ENCODE peak calls at places on chromosomes 7 and 10, in seven cellular contexts. One of them, this sample, is unnamed.

GRCh38 chr7:70620333-70621055 is 511.4 kb upstream of the GALNT17 start:
- DNase-seq in neural crest cell: no peak
- DNase-seq in IMR-90: no peak
- DNase-seq in WTC11: no peak
- DNase-seq in foreskin fibroblast: no peak
- DNase-seq in fibroblast of lung: no peak
- DNase-seq in prostate gland: no peak
- DNase-seq in this sample: no peak

GRCh38 chr10:5355762-5356478 is 8.8 kb upstream of the UCN3 start:
- DNase-seq in neural crest cell: no peak
- DNase-seq in IMR-90: no peak
- DNase-seq in WTC11: no peak
- DNase-seq in foreskin fibroblast: no peak
- DNase-seq in fibroblast of lung: no peak
- DNase-seq in prostate gland: no peak
- DNase-seq in this sample: no peak

GRCh38 chr10:70508912-70509366 is 30.4 kb downstream of the PALD1 start:
- DNase-seq in neural crest cell: no peak
- DNase-seq in IMR-90: peak
- DNase-seq in WTC11: peak
- DNase-seq in foreskin fibroblast: no peak
- DNase-seq in fibroblast of lung: peak
- DNase-seq in prostate gland: no peak
- DNase-seq in this sample: peak

GRCh38 chr7:1510780-1511154 is 6.6 kb upstream of the INTS1 start:
- DNase-seq in neural crest cell: no peak
- DNase-seq in IMR-90: no peak
- DNase-seq in WTC11: no peak
- DNase-seq in foreskin fibroblast: no peak
- DNase-seq in fibroblast of lung: no peak
- DNase-seq in prostate gland: no peak
- DNase-seq in this sample: no peak

GRCh38 chr10:122323188-122323587 is 51.3 kb upstream of the PLEKHA1 start:
- DNase-seq in neural crest cell: no peak
- DNase-seq in IMR-90: no peak
- DNase-seq in WTC11: no peak
- DNase-seq in foreskin fibroblast: no peak
- DNase-seq in fibroblast of lung: no peak
- DNase-seq in prostate gland: no peak
- DNase-seq in this sample: no peak

GRCh38 chr10:126663328-126663727 is 7.2 kb downstream of the C10orf90 start:
- DNase-seq in neural crest cell: no peak
- DNase-seq in IMR-90: no peak
- DNase-seq in WTC11: no peak
- DNase-seq in foreskin fibroblast: peak
- DNase-seq in fibroblast of lung: peak
- DNase-seq in prostate gland: no peak
- DNase-seq in this sample: peak

GRCh38 chr7:130699686-130700085 is 13.3 kb upstream of the TSGA13 start:
- DNase-seq in neural crest cell: no peak
- DNase-seq in IMR-90: no peak
- DNase-seq in WTC11: no peak
- DNase-seq in foreskin fibroblast: no peak
- DNase-seq in fibroblast of lung: no peak
- DNase-seq in prostate gland: no peak
- DNase-seq in this sample: no peak

GRCh38 chr7:27873981-27874957 is 134.3 kb downstream of the TAX1BP1 start:
- DNase-seq in neural crest cell: no peak
- DNase-seq in IMR-90: peak
- DNase-seq in WTC11: no peak
- DNase-seq in foreskin fibroblast: peak
- DNase-seq in fibroblast of lung: peak
- DNase-seq in prostate gland: no peak
- DNase-seq in this sample: peak

GRCh38 chr7:110522751-110523200 is 568.2 kb upstream of the LRRN3 start:
- DNase-seq in neural crest cell: no peak
- DNase-seq in IMR-90: no peak
- DNase-seq in WTC11: no peak
- DNase-seq in foreskin fibroblast: no peak
- DNase-seq in fibroblast of lung: peak
- DNase-seq in prostate gland: no peak
- DNase-seq in this sample: no peak

GRCh38 chr7:99825451-99825850 is 2.4 kb upstream of the CYP3A43 start:
- DNase-seq in neural crest cell: no peak
- DNase-seq in IMR-90: no peak
- DNase-seq in WTC11: no peak
- DNase-seq in foreskin fibroblast: no peak
- DNase-seq in fibroblast of lung: no peak
- DNase-seq in prostate gland: no peak
- DNase-seq in this sample: no peak

GRCh38 chr7:44724276-44724675 is 24.4 kb upstream of the ZMIZ2 start:
- DNase-seq in neural crest cell: no peak
- DNase-seq in IMR-90: no peak
- DNase-seq in WTC11: no peak
- DNase-seq in foreskin fibroblast: no peak
- DNase-seq in fibroblast of lung: no peak
- DNase-seq in prostate gland: no peak
- DNase-seq in this sample: no peak

GRCh38 chr7:101537205-101537604 is 91.9 kb downstream of the MYL10 start:
- DNase-seq in neural crest cell: no peak
- DNase-seq in IMR-90: peak
- DNase-seq in WTC11: no peak
- DNase-seq in foreskin fibroblast: peak
- DNase-seq in fibroblast of lung: peak
- DNase-seq in prostate gland: no peak
- DNase-seq in this sample: no peak

GRCh38 chr7:112204776-112205347 is 1.3 kb downstream of the DOCK4 start:
- DNase-seq in neural crest cell: no peak
- DNase-seq in IMR-90: no peak
- DNase-seq in WTC11: no peak
- DNase-seq in foreskin fibroblast: no peak
- DNase-seq in fibroblast of lung: peak
- DNase-seq in prostate gland: peak
- DNase-seq in this sample: no peak

GRCh38 chr10:114413398-114413797 is 9.1 kb upstream of the AFAP1L2 start:
- DNase-seq in neural crest cell: no peak
- DNase-seq in IMR-90: no peak
- DNase-seq in WTC11: no peak
- DNase-seq in foreskin fibroblast: no peak
- DNase-seq in fibroblast of lung: peak
- DNase-seq in prostate gland: peak
- DNase-seq in this sample: no peak

GRCh38 chr7:80135306-80136104 is 874 bp downstream of the GNAI1 start:
- DNase-seq in neural crest cell: no peak
- DNase-seq in IMR-90: peak
- DNase-seq in WTC11: no peak
- DNase-seq in foreskin fibroblast: no peak
- DNase-seq in fibroblast of lung: peak
- DNase-seq in prostate gland: no peak
- DNase-seq in this sample: peak

GRCh38 chr7:140314571-140315480 is 83.5 kb downstream of the SLC37A3 start:
- DNase-seq in neural crest cell: no peak
- DNase-seq in IMR-90: peak
- DNase-seq in WTC11: no peak
- DNase-seq in foreskin fibroblast: no peak
- DNase-seq in fibroblast of lung: peak
- DNase-seq in prostate gland: no peak
- DNase-seq in this sample: no peak

GRCh38 chr7:23696916-23697441 is 13.0 kb upstream of the STK31 start:
- DNase-seq in neural crest cell: peak
- DNase-seq in IMR-90: peak
- DNase-seq in WTC11: peak
- DNase-seq in foreskin fibroblast: peak
- DNase-seq in fibroblast of lung: peak
- DNase-seq in prostate gland: no peak
- DNase-seq in this sample: no peak

GRCh38 chr7:20317413-20317812 is 13.3 kb upstream of the ITGB8 start:
- DNase-seq in neural crest cell: no peak
- DNase-seq in IMR-90: no peak
- DNase-seq in WTC11: no peak
- DNase-seq in foreskin fibroblast: no peak
- DNase-seq in fibroblast of lung: no peak
- DNase-seq in prostate gland: no peak
- DNase-seq in this sample: no peak

GRCh38 chr7:30134523-30135270 is at the start of gene MTURN:
- DNase-seq in neural crest cell: peak
- DNase-seq in IMR-90: peak
- DNase-seq in WTC11: peak
- DNase-seq in foreskin fibroblast: peak
- DNase-seq in fibroblast of lung: peak
- DNase-seq in prostate gland: peak
- DNase-seq in this sample: peak

DNA sequence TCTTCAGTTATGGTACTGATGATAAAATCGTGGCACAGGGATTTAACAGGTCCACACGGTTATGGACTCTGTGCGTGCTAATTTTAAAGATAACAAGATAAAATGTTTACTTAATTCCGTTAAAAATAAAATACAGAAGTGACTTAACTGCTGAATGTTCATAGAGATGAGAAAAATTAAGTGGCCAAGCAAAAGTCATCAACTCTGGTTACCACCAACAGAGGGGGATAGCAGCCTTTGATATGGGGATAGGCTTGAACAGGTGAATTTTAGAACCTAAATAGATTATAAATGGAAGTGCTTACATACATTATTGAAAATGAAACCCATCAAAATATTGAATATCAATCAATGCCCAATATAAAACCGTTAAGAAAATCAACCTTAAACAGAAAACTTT is 245.0 kb downstream of the WDR37 start:
- DNase-seq in neural crest cell: no peak
- DNase-seq in IMR-90: no peak
- DNase-seq in WTC11: no peak
- DNase-seq in foreskin fibroblast: no peak
- DNase-seq in fibroblast of lung: no peak
- DNase-seq in prostate gland: no peak
- DNase-seq in this sample: no peak
- TF ChIP-seq CTCF in neural crest cell: no peak
- TF ChIP-seq CTCF in IMR-90: no peak
- TF ChIP-seq CTCF in WTC11: no peak
- TF ChIP-seq CTCF in foreskin fibroblast: no peak
- TF ChIP-seq CTCF in fibroblast of lung: no peak
- TF ChIP-seq CTCF in prostate gland: no peak
- TF ChIP-seq CTCF in this sample: no peak

DNA sequence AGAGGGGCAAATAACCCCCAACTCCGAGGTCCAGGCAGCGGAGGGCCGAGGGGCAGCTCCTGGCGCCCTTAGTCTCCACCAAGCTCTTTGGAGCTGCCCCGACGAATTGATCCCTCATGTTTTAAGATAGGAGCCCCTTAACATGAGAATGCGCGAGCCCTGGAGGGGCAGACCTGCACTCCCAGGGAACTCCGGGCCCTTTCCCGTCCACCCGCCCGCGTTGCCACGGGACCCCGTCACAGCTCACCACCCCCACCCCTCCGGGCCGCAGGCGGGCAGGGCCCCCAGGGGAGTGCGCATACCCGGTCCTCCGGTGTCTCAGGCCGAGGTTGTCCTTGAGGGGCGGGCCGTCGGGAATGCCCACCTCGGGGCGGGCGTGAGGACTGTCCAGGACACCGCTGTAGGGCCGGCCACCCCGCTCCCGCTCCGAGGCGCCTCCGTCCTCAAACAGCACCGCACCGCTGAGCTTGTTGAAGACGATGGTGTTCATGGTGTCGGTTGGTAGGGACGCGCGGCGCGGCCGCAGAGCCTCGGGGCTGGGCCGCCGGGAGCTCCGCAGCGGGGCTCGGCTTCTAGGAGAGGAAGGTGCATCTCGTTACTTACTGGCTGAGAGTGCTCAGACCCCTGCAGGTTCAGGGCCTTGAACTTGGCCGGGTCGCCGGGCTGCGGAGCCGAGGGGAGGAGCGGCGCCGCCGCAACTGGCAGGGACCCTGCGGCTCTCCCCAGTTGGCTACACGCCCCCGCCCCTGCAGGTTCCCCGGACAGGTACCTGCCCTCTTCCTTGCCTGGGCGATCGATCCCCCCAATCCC is 2.5 kb downstream of the MKX start:
- DNase-seq in neural crest cell: peak
- DNase-seq in IMR-90: no peak
- DNase-seq in WTC11: peak
- DNase-seq in foreskin fibroblast: no peak
- DNase-seq in fibroblast of lung: peak
- DNase-seq in prostate gland: no peak
- DNase-seq in this sample: peak
- TF ChIP-seq CTCF in neural crest cell: no peak
- TF ChIP-seq CTCF in IMR-90: no peak
- TF ChIP-seq CTCF in WTC11: no peak
- TF ChIP-seq CTCF in foreskin fibroblast: no peak
- TF ChIP-seq CTCF in fibroblast of lung: no peak
- TF ChIP-seq CTCF in prostate gland: no peak
- TF ChIP-seq CTCF in this sample: no peak

GRCh38 chr7:77935652-77936348 is 137.2 kb downstream of the PHTF2 start:
- DNase-seq in neural crest cell: no peak
- DNase-seq in IMR-90: no peak
- DNase-seq in WTC11: no peak
- DNase-seq in foreskin fibroblast: no peak
- DNase-seq in fibroblast of lung: no peak
- DNase-seq in prostate gland: no peak
- DNase-seq in this sample: no peak
- TF ChIP-seq CTCF in neural crest cell: peak
- TF ChIP-seq CTCF in IMR-90: peak
- TF ChIP-seq CTCF in WTC11: no peak
- TF ChIP-seq CTCF in foreskin fibroblast: no peak
- TF ChIP-seq CTCF in fibroblast of lung: no peak
- TF ChIP-seq CTCF in prostate gland: no peak
- TF ChIP-seq CTCF in this sample: peak

DNA sequence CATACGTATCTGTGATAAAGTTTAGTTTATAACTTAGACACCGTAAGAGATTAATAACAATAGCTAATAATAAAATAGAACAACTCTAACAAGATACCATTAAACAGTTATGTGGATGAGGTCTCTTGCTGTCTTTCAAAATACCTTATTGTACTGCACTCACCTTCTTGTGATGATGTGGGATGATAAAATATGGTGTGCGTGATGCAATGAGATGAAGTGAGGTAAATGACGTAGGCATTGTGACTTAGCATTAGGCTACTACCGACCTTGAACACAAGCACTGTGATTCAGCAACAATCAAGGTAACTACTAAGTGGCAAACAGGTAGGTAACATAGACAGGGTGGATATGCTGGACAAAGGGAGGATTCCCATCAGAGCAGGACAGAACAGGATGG is 24.5 kb upstream of the HECTD2 start:
- DNase-seq in neural crest cell: no peak
- DNase-seq in IMR-90: no peak
- DNase-seq in WTC11: no peak
- DNase-seq in foreskin fibroblast: no peak
- DNase-seq in fibroblast of lung: no peak
- DNase-seq in prostate gland: no peak
- DNase-seq in this sample: no peak
- TF ChIP-seq CTCF in neural crest cell: no peak
- TF ChIP-seq CTCF in IMR-90: no peak
- TF ChIP-seq CTCF in WTC11: no peak
- TF ChIP-seq CTCF in foreskin fibroblast: no peak
- TF ChIP-seq CTCF in fibroblast of lung: no peak
- TF ChIP-seq CTCF in prostate gland: no peak
- TF ChIP-seq CTCF in this sample: no peak

This sample was measured in uterus.